ENCODE peak calls at places on chromosomes 4 and X, in eight cellular contexts. U is tibial artery; A is PC-3; M is mammary epithelial cell; H is CD8-positive, alpha-beta T cell; O is kidney; V is fibroblast of lung; C is H9. E is an unnamed sample.

GRCh38 chr4:16125571-16126445 is 42.0 kb upstream of the PROM1 start:
- DNase-seq in V (no peak), M (no peak), O (no peak), A (no peak), H (no peak), U (no peak), C (no peak), E (no peak)

GRCh38 chr4:152613841-152614240 is 66.0 kb downstream of the TMEM154 start:
- DNase-seq in H (no peak), V (no peak), O (no peak), M (no peak), C (no peak), A (no peak), U (no peak), E (no peak)

GRCh38 chr4:140286503-140286902 is 86.9 kb upstream of the SCOC start:
- DNase-seq in H (no peak), M (no peak), V (no peak), A (no peak), U (no peak), C (no peak), O (no peak), E (no peak)

GRCh38 chr4:103499094-103499493 is 220.7 kb downstream of the TACR3 start:
- DNase-seq in M (no peak), C (no peak), H (no peak), U (no peak), V (no peak), O (no peak), A (peak; percentile 5), E (no peak)

GRCh38 chr4:67261971-67262370 is 283.3 kb downstream of the CENPC start:
- DNase-seq in U (no peak), O (no peak), C (no peak), H (no peak), M (no peak), V (no peak), A (no peak), E (no peak)

GRCh38 chrX:41526268-41526667 is 79.1 kb downstream of the NYX start:
- DNase-seq in U (no peak), O (no peak), A (no peak), M (no peak), H (no peak), V (no peak), C (no peak), E (no peak)

GRCh38 chr4:10728016-10728415 is 43.4 kb upstream of the CLNK start:
- DNase-seq in V (no peak), A (no peak), O (no peak), H (no peak), M (no peak), C (no peak), U (no peak), E (no peak)

GRCh38 chr4:7559741-7560376 is 125.1 kb upstream of the PSAPL1 start:
- DNase-seq in O (no peak), A (no peak), V (no peak), U (no peak), C (no peak), M (no peak), H (no peak), E (no peak)

GRCh38 chr4:84648185-84648584 is 65.3 kb downstream of the CDS1 start:
- DNase-seq in A (no peak), M (no peak), C (no peak), V (no peak), U (no peak), H (no peak), O (no peak), E (no peak)

GRCh38 chr4:25032126-25032525 is 1.4 kb upstream of the LGI2 start:
- DNase-seq in U (no peak), M (no peak), H (no peak), V (peak; percentile 61), C (no peak), A (peak; percentile 23), O (no peak), E (no peak)

GRCh38 chrX:64739792-64740378 is 236.4 kb downstream of the ZC4H2 start:
- DNase-seq in A (no peak), H (no peak), M (no peak), V (no peak), O (no peak), C (no peak), U (no peak), E (no peak)

GRCh38 chrX:68842351-68842750 is 13.5 kb downstream of the EFNB1 start:
- DNase-seq in A (no peak), C (no peak), H (no peak), U (no peak), O (no peak), V (no peak), M (no peak), E (no peak)

GRCh38 chr4:110631582-110632505 is 9.0 kb upstream of the PITX2 start:
- DNase-seq in U (no peak), A (peak; percentile 80), V (peak; percentile 70), C (peak; percentile 90), O (peak; percentile 84), H (no peak), M (peak; percentile 56), E (peak; percentile 76)

GRCh38 chrX:147522986-147523385 is 388.7 kb upstream of the FMR1 start:
- DNase-seq in V (no peak), H (no peak), C (no peak), M (no peak), O (no peak), U (no peak), A (no peak), E (no peak)

GRCh38 chr4:6602289-6602688 is 27.3 kb downstream of the MAN2B2 start:
- DNase-seq in H (no peak), U (no peak), V (no peak), C (no peak), M (no peak), O (no peak), A (no peak), E (no peak)

GRCh38 chrX:14409341-14409740 is 120.0 kb upstream of the GLRA2 start:
- DNase-seq in M (peak; percentile 70), A (peak; percentile 82), O (no peak), U (no peak), H (no peak), V (no peak), C (no peak), E (peak; percentile 26)

GRCh38 chr4:80199947-80200346 is 2.6 kb downstream of the PRDM8 start:
- DNase-seq in U (no peak), O (no peak), V (no peak), M (no peak), A (no peak), H (no peak), C (no peak), E (no peak)

GRCh38 chr4:16883816-16884215 is 14.6 kb downstream of the LDB2 start:
- DNase-seq in O (no peak), H (no peak), V (peak; percentile 31), A (no peak), U (no peak), M (no peak), C (no peak), E (no peak)

GRCh38 chrX:47483310-47484268 is 567 bp upstream of the ZNF41 start:
- DNase-seq in A (peak; percentile 25), V (peak; percentile 50), M (peak; percentile 12), H (no peak), C (no peak), O (no peak), U (no peak), E (peak; percentile 18)

GRCh38 chr4:183158062-183158461 is 59.0 kb downstream of the WWC2 start:
- DNase-seq in H (no peak), M (no peak), A (no peak), O (no peak), U (no peak), V (peak; percentile 75), C (no peak), E (no peak)

GRCh38 chr4:97105716-97106115 is 1037.6 kb downstream of the STPG2 start:
- DNase-seq in U (no peak), H (no peak), M (no peak), A (no peak), V (no peak), O (no peak), C (no peak), E (no peak)

DNA sequence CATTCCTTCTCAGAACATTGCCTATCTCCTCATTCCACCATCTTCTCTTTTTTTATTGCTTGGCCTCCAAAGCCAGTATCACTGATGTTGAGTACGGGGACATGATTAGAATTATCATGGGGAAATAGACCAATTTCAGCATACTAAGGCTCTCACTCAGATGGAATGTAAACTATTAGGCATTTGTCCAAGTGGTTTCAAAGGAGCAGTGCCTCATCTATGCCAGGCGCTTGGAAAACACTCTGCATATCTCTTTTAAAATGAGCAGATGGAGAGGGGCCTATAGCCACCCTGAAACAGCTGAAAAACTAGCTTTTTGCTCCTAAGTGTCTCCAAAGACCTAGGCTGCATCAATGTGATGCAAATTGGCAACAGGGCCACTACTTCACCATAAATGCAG is 150.8 kb upstream of the DIPK2B start:
- DNase-seq in H (no peak), V (peak; percentile 81), M (peak; percentile 26), A (peak; percentile 63), C (no peak), O (no peak), U (no peak), E (peak; percentile 2)
- H3K27ac ChIP-seq in H (no peak overlapping the region), V (no peak overlapping the region), M (no peak overlapping the region), A (no peak overlapping the region), C (no peak overlapping the region), O (no peak overlapping the region), U (no peak overlapping the region), E (no peak overlapping the region)

GRCh38 chrX:106397788-106398538 is 213.8 kb upstream of the RADX start:
- DNase-seq in V (no peak), U (no peak), M (peak; percentile 12), O (no peak), A (peak; percentile 67), H (no peak), C (no peak), E (peak; percentile 13)
- TF ChIP-seq CTCF in V (no peak), U (no peak), M (peak; percentile 50), O (no peak), A (peak; percentile 63), H (no peak), C (peak; percentile 43), E (no peak)

GRCh38 chr4:181835348-181835747 is 407.9 kb upstream of the TENM3 start:
- DNase-seq in A (no peak), U (no peak), H (no peak), M (peak; percentile 45), V (no peak), C (no peak), O (no peak), E (peak; percentile 34)
- H3K27ac ChIP-seq in A (no peak overlapping the region), U (no peak overlapping the region), H (no peak overlapping the region), M (no peak overlapping the region), V (no peak overlapping the region), C (no peak overlapping the region), O (no peak overlapping the region), E (no peak overlapping the region)

GRCh38 chrX:7351946-7352345 is 204.0 kb upstream of the PUDP start:
- DNase-seq in C (no peak), M (no peak), H (no peak), O (no peak), A (peak; percentile 2), V (peak; percentile 2), U (no peak), E (no peak)
- TF ChIP-seq CTCF in C (no peak), M (no peak), H (no peak), O (no peak), A (no peak), V (no peak), U (no peak), E (no peak)

GRCh38 chr4:128465523-128465922 is 177.9 kb upstream of the PGRMC2 start:
- DNase-seq in V (no peak), M (no peak), H (no peak), O (no peak), A (no peak), C (no peak), U (no peak), E (no peak)
- H3K27ac ChIP-seq in V (no peak overlapping the region), M (no peak overlapping the region), H (no peak overlapping the region), O (no peak overlapping the region), A (no peak overlapping the region), C (no peak overlapping the region), U (no peak overlapping the region), E (no peak overlapping the region)

E was measured in RWPE1.